ENCODE peak calls at places on chromosome 14, in eight cellular contexts. W, Q, K, L, A, R, H and U are unnamed samples.

GRCh38 chr14:59208224-59208814 is 19.9 kb downstream of the DAAM1 start:
- DNase-seq in W (peak), Q (no peak), K (peak), L (no peak), A (peak), R (no peak), H (no peak), U (no peak)

GRCh38 chr14:52254086-52254485 is 13.4 kb upstream of the PTGDR start:
- DNase-seq in W (no peak), Q (no peak), K (no peak), L (no peak), A (no peak), R (no peak), H (no peak), U (no peak)

GRCh38 chr14:105898482-105899010 is 372.2 kb downstream of the TMEM121 start:
- DNase-seq in W (no peak), Q (no peak), K (no peak), L (no peak), A (no peak), R (no peak), H (no peak), U (no peak)

GRCh38 chr14:105498430-105499255 is 7.6 kb downstream of the TEDC1 start:
- DNase-seq in W (no peak), Q (no peak), K (no peak), L (peak), A (no peak), R (no peak), H (no peak), U (no peak)

GRCh38 chr14:23094666-23095195 is at the start of gene ACIN1:
- DNase-seq in W (peak), Q (peak), K (peak), L (peak), A (peak), R (peak), H (no peak), U (no peak)

GRCh38 chr14:69528143-69528542 is 43.6 kb downstream of the PLEKHD1 start:
- DNase-seq in W (no peak), Q (no peak), K (no peak), L (no peak), A (no peak), R (no peak), H (no peak), U (no peak)

GRCh38 chr14:77205566-77205965 is 24.0 kb downstream of the TMEM63C start:
- DNase-seq in W (no peak), Q (no peak), K (no peak), L (no peak), A (no peak), R (no peak), H (no peak), U (no peak)

GRCh38 chr14:82009076-82009475 is 475.4 kb upstream of the SEL1L start:
- DNase-seq in W (no peak), Q (no peak), K (no peak), L (no peak), A (no peak), R (peak), H (no peak), U (no peak)

GRCh38 chr14:77885363-77885762 is 85.5 kb downstream of the ADCK1 start:
- DNase-seq in W (no peak), Q (no peak), K (no peak), L (no peak), A (no peak), R (no peak), H (no peak), U (no peak)

GRCh38 chr14:100557658-100558057 is 29.6 kb downstream of the BEGAIN start:
- DNase-seq in W (no peak), Q (no peak), K (no peak), L (no peak), A (no peak), R (no peak), H (no peak), U (no peak)

GRCh38 chr14:73287071-73287470 is 49.8 kb downstream of the PAPLN start:
- DNase-seq in W (no peak), Q (no peak), K (no peak), L (no peak), A (no peak), R (peak), H (no peak), U (no peak)

GRCh38 chr14:100800041-100800440 is 25.9 kb upstream of the MEG3 start:
- DNase-seq in W (no peak), Q (no peak), K (no peak), L (no peak), A (no peak), R (no peak), H (no peak), U (no peak)

GRCh38 chr14:102055181-102055901 is 31.5 kb downstream of the HSP90AA1 start:
- DNase-seq in W (peak), Q (peak), K (peak), L (no peak), A (peak), R (no peak), H (no peak), U (no peak)

GRCh38 chr14:34766060-34766459 is 51.7 kb upstream of the CFL2 start:
- DNase-seq in W (peak), Q (no peak), K (no peak), L (no peak), A (no peak), R (no peak), H (no peak), U (no peak)

GRCh38 chr14:94322648-94323570 is at the start of gene SERPINA6:
- DNase-seq in W (peak), Q (peak), K (no peak), L (no peak), A (peak), R (no peak), H (no peak), U (peak)

GRCh38 chr14:80275208-80275850 is 64.0 kb upstream of the DIO2 start:
- DNase-seq in W (peak), Q (no peak), K (no peak), L (no peak), A (no peak), R (no peak), H (no peak), U (no peak)

GRCh38 chr14:57737598-57737997 is 128.3 kb downstream of the SLC35F4 start:
- DNase-seq in W (no peak), Q (no peak), K (no peak), L (no peak), A (no peak), R (no peak), H (no peak), U (no peak)

GRCh38 chr14:69664865-69665526 is 53.6 kb downstream of the SUSD6 start:
- DNase-seq in W (no peak), Q (peak), K (no peak), L (no peak), A (no peak), R (no peak), H (no peak), U (no peak)

GRCh38 chr14:36509056-36509917 is 10.7 kb downstream of the NKX2-1 start:
- DNase-seq in W (no peak), Q (no peak), K (no peak), L (no peak), A (no peak), R (no peak), H (no peak), U (peak)

GRCh38 chr14:27427796-27428195 is 830.0 kb upstream of the NOVA1 start:
- DNase-seq in W (peak), Q (no peak), K (peak), L (no peak), A (peak), R (no peak), H (no peak), U (no peak)

GRCh38 chr14:89455412-89455811 is 38.4 kb upstream of the FOXN3 start:
- DNase-seq in W (no peak), Q (no peak), K (no peak), L (no peak), A (no peak), R (peak), H (no peak), U (no peak)

GRCh38 chr14:77961853-77962580 is 162.1 kb downstream of the ADCK1 start:
- DNase-seq in W (no peak), Q (no peak), K (no peak), L (no peak), A (no peak), R (no peak), H (no peak), U (no peak)

GRCh38 chr14:77620222-77620865 is 3.9 kb upstream of the SPTLC2 start:
- DNase-seq in W (no peak), Q (no peak), K (no peak), L (no peak), A (no peak), R (no peak), H (no peak), U (no peak)

GRCh38 chr14:79557309-79557708 is 654.0 kb downstream of the DIO2 start:
- DNase-seq in W (no peak), Q (no peak), K (no peak), L (no peak), A (no peak), R (no peak), H (no peak), U (no peak)

GRCh38 chr14:81459421-81459820 is 59.3 kb upstream of the STON2 start:
- DNase-seq in W (no peak), Q (no peak), K (no peak), L (no peak), A (peak), R (no peak), H (no peak), U (no peak)

GRCh38 chr14:102020058-102020971 is 55.9 kb downstream of the DYNC1H1 start:
- DNase-seq in W (peak), Q (no peak), K (peak), L (no peak), A (peak), R (no peak), H (no peak), U (no peak)

GRCh38 chr14:85528882-85529585 is 910 bp upstream of the FLRT2 start:
- DNase-seq in W (peak), Q (no peak), K (no peak), L (no peak), A (peak), R (peak), H (no peak), U (peak)

GRCh38 chr14:39015360-39015961 is 87.6 kb downstream of the SEC23A start:
- DNase-seq in W (peak), Q (peak), K (peak), L (no peak), A (peak), R (peak), H (no peak), U (peak)

GRCh38 chr14:72186461-72187035 is 254.3 kb downstream of the RGS6 start:
- DNase-seq in W (no peak), Q (no peak), K (no peak), L (no peak), A (no peak), R (no peak), H (no peak), U (no peak)

GRCh38 chr14:91885113-91885712 is 17.9 kb upstream of the TC2N start:
- DNase-seq in W (no peak), Q (no peak), K (no peak), L (no peak), A (no peak), R (no peak), H (no peak), U (no peak)

GRCh38 chr14:68594737-68595380 is 198.0 kb downstream of the ZFP36L1 start:
- DNase-seq in W (no peak), Q (no peak), K (no peak), L (no peak), A (peak), R (no peak), H (no peak), U (no peak)